ENCODE peak calls at places on chromosomes 4 and X, in five cellular contexts. C, J, Z, Y and B are unnamed samples.

GRCh38 chr4:36385951-36386561 is 104.6 kb downstream of the DTHD1 start:
- DNase-seq in C (no peak), J (no peak), Z (peak), Y (no peak), B (no peak)

GRCh38 chr4:157459789-157460188 is 239.3 kb downstream of the GRIA2 start:
- DNase-seq in C (no peak), J (peak), Z (no peak), Y (no peak), B (no peak)

GRCh38 chrX:20442597-20442996 is 175.9 kb upstream of the RPS6KA3 start:
- DNase-seq in C (peak), J (peak), Z (peak), Y (peak), B (peak)

GRCh38 chr4:152479428-152480026 is 56.4 kb downstream of the FBXW7 start:
- DNase-seq in C (no peak), J (peak), Z (no peak), Y (peak), B (no peak)

GRCh38 chrX:2325076-2325784 is 175.5 kb downstream of the DHRSX start:
- DNase-seq in C (no peak), J (no peak), Z (peak), Y (peak), B (peak)

GRCh38 chr4:21790437-21791029 is 158.0 kb downstream of the KCNIP4 start:
- DNase-seq in C (no peak), J (no peak), Z (no peak), Y (peak), B (no peak)

GRCh38 chr4:124278477-124278876 is 434.1 kb downstream of the ANKRD50 start:
- DNase-seq in C (no peak), J (peak), Z (no peak), Y (peak), B (no peak)

GRCh38 chr4:125979868-125980412 is 665.2 kb downstream of the FAT4 start:
- DNase-seq in C (no peak), J (no peak), Z (no peak), Y (peak), B (no peak)

GRCh38 chrX:19382500-19383145 is 38.9 kb downstream of the PDHA1 start:
- DNase-seq in C (no peak), J (peak), Z (peak), Y (no peak), B (peak)

GRCh38 chrX:106363214-106363613 is 195.1 kb downstream of the PWWP3B start:
- DNase-seq in C (no peak), J (no peak), Z (no peak), Y (no peak), B (no peak)

GRCh38 chrX:11531226-11531625 is 134.5 kb downstream of the ARHGAP6 start:
- DNase-seq in C (no peak), J (no peak), Z (no peak), Y (no peak), B (no peak)

GRCh38 chr4:128639586-128640270 is 169.8 kb upstream of the JADE1 start:
- DNase-seq in C (no peak), J (no peak), Z (no peak), Y (peak), B (no peak)

GRCh38 chr4:122992111-122992510 is 69.7 kb upstream of the NUDT6 start:
- DNase-seq in C (no peak), J (peak), Z (no peak), Y (peak), B (no peak)

GRCh38 chr4:3405176-3405575 is 36.6 kb upstream of the HGFAC start:
- DNase-seq in C (peak), J (no peak), Z (no peak), Y (no peak), B (no peak)

GRCh38 chr4:145451895-145452294 is 29.8 kb upstream of the SMAD1 start:
- DNase-seq in C (no peak), J (no peak), Z (no peak), Y (no peak), B (no peak)

GRCh38 chrX:49209434-49210251 is 9.7 kb upstream of the SYP start:
- DNase-seq in C (no peak), J (no peak), Z (no peak), Y (no peak), B (no peak)

GRCh38 chr4:37685211-37685725 is 908 bp downstream of the RELL1 start:
- DNase-seq in C (no peak), J (no peak), Z (peak), Y (peak), B (no peak)

GRCh38 chr4:99156992-99157391 is 12.9 kb upstream of the ADH4 start:
- DNase-seq in C (no peak), J (no peak), Z (no peak), Y (no peak), B (no peak)

GRCh38 chrX:65690057-65690855 is 22.8 kb downstream of the MSN start:
- DNase-seq in C (no peak), J (no peak), Z (no peak), Y (peak), B (no peak)

GRCh38 chr4:25358515-25359275 is 18.4 kb upstream of the ANAPC4 start:
- DNase-seq in C (no peak), J (peak), Z (peak), Y (no peak), B (peak)

GRCh38 chr4:39464886-39465501 is 6.1 kb downstream of the LIAS start:
- DNase-seq in C (no peak), J (peak), Z (no peak), Y (peak), B (no peak)

GRCh38 chrX:69313622-69314290 is 148.5 kb upstream of the PJA1 start:
- DNase-seq in C (no peak), J (no peak), Z (no peak), Y (no peak), B (peak)

GRCh38 chr4:52655505-52655904 is 3.6 kb downstream of the USP46 start:
- DNase-seq in C (no peak), J (no peak), Z (no peak), Y (no peak), B (no peak)

GRCh38 chr4:169253904-169254303 is 16.9 kb downstream of the SH3RF1 start:
- DNase-seq in C (no peak), J (no peak), Z (no peak), Y (peak), B (no peak)

GRCh38 chr4:169397762-169398161 is 127.0 kb upstream of the SH3RF1 start:
- DNase-seq in C (no peak), J (no peak), Z (no peak), Y (peak), B (no peak)

GRCh38 chr4:2823301-2823670 is 20.4 kb upstream of the ADD1 start:
- DNase-seq in C (peak), J (no peak), Z (no peak), Y (no peak), B (no peak)

GRCh38 chr4:8392591-8393190 is 47.8 kb downstream of the ACOX3 start:
- DNase-seq in C (no peak), J (no peak), Z (no peak), Y (no peak), B (no peak)

GRCh38 chr4:13176603-13177190 is 307.4 kb downstream of the RAB28 start:
- DNase-seq in C (no peak), J (no peak), Z (no peak), Y (no peak), B (no peak)

GRCh38 chr4:3789587-3789986 is 23.4 kb downstream of the ADRA2C start:
- DNase-seq in C (no peak), J (no peak), Z (no peak), Y (no peak), B (no peak)

GRCh38 chr4:141913928-141914327 is 277.5 kb downstream of the IL15 start:
- DNase-seq in C (no peak), J (no peak), Z (no peak), Y (no peak), B (no peak)

GRCh38 chrX:67781132-67781531 is 237.3 kb downstream of the AR start:
- DNase-seq in C (no peak), J (no peak), Z (no peak), Y (no peak), B (no peak)

GRCh38 chrX:53263597-53264094 is 17.7 kb downstream of the IQSEC2 start:
- DNase-seq in C (no peak), J (peak), Z (no peak), Y (peak), B (no peak)

GRCh38 chr4:10013722-10014121 is 7.6 kb downstream of the SLC2A9 start:
- DNase-seq in C (no peak), J (no peak), Z (peak), Y (no peak), B (peak)

GRCh38 chr4:90904018-90904417 is 776.8 kb downstream of the CCSER1 start:
- DNase-seq in C (no peak), J (no peak), Z (no peak), Y (no peak), B (no peak)

GRCh38 chr4:147201016-147201415 is 255.4 kb upstream of the TTC29 start:
- DNase-seq in C (no peak), J (no peak), Z (no peak), Y (peak), B (no peak)

GRCh38 chr4:147194107-147194506 is 248.4 kb upstream of the TTC29 start:
- DNase-seq in C (no peak), J (no peak), Z (no peak), Y (no peak), B (no peak)

GRCh38 chr4:147195386-147195785 is 249.7 kb upstream of the TTC29 start:
- DNase-seq in C (no peak), J (no peak), Z (no peak), Y (peak), B (no peak)

GRCh38 chr4:147194604-147195003 is 248.9 kb upstream of the TTC29 start:
- DNase-seq in C (no peak), J (no peak), Z (no peak), Y (no peak), B (no peak)

GRCh38 chr4:147198411-147199051 is 252.9 kb upstream of the TTC29 start:
- DNase-seq in C (no peak), J (no peak), Z (no peak), Y (peak), B (no peak)
- H3K27ac ChIP-seq in C (no peak), J (no peak), Z (no peak), Y (no peak), B (no peak)

GRCh38 chr4:185590982-185591381 is 55.7 kb upstream of the PDLIM3 start:
- DNase-seq in C (no peak), J (no peak), Z (no peak), Y (no peak), B (no peak)

GRCh38 chr4:185591679-185592141 is 56.4 kb upstream of the PDLIM3 start:
- DNase-seq in C (no peak), J (no peak), Z (no peak), Y (peak), B (no peak)

GRCh38 chr4:185589067-185589844 is 53.9 kb upstream of the PDLIM3 start:
- DNase-seq in C (no peak), J (no peak), Z (no peak), Y (peak), B (no peak)

GRCh38 chr4:185592438-185592837 is 57.1 kb upstream of the PDLIM3 start:
- DNase-seq in C (no peak), J (no peak), Z (no peak), Y (no peak), B (no peak)

DNA sequence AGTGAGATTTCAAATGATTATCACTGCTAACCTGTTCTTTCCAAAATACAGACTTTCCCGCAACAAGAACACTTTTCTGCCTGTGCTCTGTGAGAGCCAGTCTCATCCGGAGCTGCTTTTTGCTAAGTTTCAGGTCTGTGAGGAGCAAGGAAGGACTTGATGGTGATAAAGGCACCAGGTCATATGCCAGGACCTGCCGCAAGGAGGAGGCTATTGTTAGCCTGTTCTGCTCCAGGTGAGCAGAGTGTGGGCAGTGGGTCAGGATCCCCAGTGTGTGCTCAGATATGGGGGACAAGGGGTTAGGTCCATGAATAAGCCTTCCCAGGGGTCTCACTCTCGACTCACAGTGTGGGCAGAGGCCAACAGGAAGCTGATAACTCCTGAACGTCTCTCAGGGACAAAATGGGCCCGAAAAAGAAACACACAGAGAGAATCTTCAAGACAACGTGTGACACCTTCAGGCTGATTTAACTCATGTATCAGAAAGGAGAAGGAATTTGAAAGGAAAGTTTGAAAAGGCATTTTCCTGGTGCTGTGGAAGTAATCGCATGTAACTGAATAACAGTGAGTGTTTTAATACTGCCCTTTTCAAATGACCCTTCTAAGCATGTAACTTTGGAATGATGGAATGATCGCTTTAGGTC is 57.7 kb upstream of the PDLIM3 start:
- DNase-seq in C (no peak), J (no peak), Z (no peak), Y (no peak), B (no peak)
- H3K27ac ChIP-seq in C (no peak), J (no peak), Z (peak), Y (no peak), B (no peak)

GRCh38 chrX:78527263-78527662 is 131.9 kb downstream of the RTL3 start:
- DNase-seq in C (no peak), J (no peak), Z (no peak), Y (peak), B (no peak)

GRCh38 chrX:78532363-78532762 is 126.8 kb downstream of the RTL3 start:
- DNase-seq in C (no peak), J (no peak), Z (no peak), Y (no peak), B (no peak)

GRCh38 chrX:78522601-78523000 is 136.5 kb downstream of the RTL3 start:
- DNase-seq in C (no peak), J (no peak), Z (no peak), Y (no peak), B (no peak)

DNA sequence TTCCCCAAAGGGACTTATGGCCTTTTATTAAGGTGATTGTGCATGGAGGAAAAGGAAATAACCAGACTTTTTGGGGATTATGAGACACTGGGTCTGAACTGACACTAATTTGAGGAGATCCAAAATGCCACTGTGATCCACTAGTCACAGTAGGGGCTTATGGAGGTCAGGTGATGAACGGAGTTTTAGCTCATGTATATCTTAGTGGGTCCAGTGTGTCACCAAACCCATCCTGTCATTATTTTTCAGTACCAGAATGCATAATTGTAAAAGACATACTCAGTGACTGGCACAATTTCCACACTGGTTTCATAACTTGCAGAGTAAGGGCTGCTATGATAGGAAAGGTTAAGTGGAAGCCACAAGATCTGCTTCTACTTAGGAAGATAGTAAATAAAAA is 131.3 kb downstream of the RTL3 start:
- DNase-seq in C (no peak), J (no peak), Z (no peak), Y (no peak), B (no peak)
- H3K27ac ChIP-seq in C (no peak), J (no peak), Z (no peak), Y (peak), B (no peak)

GRCh38 chr4:81424336-81424735 is 47.4 kb downstream of the RASGEF1B start:
- DNase-seq in C (no peak), J (peak), Z (no peak), Y (no peak), B (no peak)
- H3K27ac ChIP-seq in C (peak), J (peak), Z (no peak), Y (no peak), B (no peak)

GRCh38 chr4:119526786-119527550 is 101.6 kb downstream of the PDE5A start:
- DNase-seq in C (no peak), J (no peak), Z (no peak), Y (peak), B (no peak)
- H3K27ac ChIP-seq in C (no peak), J (no peak), Z (peak), Y (peak), B (no peak)

GRCh38 chr4:16890651-16891050 is 7.8 kb downstream of the LDB2 start:
- DNase-seq in C (no peak), J (no peak), Z (no peak), Y (no peak), B (no peak)

GRCh38 chr4:16887887-16888286 is 10.6 kb downstream of the LDB2 start:
- DNase-seq in C (no peak), J (no peak), Z (no peak), Y (no peak), B (no peak)

GRCh38 chr4:16894406-16894805 is 4.0 kb downstream of the LDB2 start:
- DNase-seq in C (no peak), J (no peak), Z (no peak), Y (peak), B (no peak)

GRCh38 chr4:16893141-16893571 is 5.3 kb downstream of the LDB2 start:
- DNase-seq in C (no peak), J (no peak), Z (no peak), Y (peak), B (no peak)

DNA sequence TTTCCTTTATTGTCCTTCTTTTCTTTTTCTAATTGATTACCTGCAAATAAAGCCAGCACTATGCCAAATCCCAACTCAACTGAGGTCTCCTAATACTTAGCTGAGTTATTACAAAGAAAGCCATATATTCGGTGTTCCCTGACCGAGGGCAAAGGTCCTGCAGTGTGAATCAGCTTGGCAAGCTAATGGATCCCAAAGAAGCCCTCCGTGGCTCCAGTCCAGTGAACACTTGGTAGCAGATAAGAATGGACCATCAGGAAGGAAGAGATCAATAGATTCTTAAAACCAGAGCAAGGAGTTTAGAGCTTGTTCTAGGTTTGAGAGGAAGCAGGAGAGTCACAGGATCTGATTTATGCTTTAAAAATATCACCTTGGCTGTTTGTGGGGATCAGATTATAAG is 8.5 kb downstream of the LDB2 start:
- DNase-seq in C (no peak), J (no peak), Z (no peak), Y (no peak), B (no peak)
- H3K27ac ChIP-seq in C (no peak), J (no peak), Z (no peak), Y (no peak), B (no peak)

GRCh38 chr4:40581254-40582140 is 48.2 kb downstream of the RBM47 start:
- DNase-seq in C (no peak), J (no peak), Z (no peak), Y (no peak), B (no peak)
- H3K27ac ChIP-seq in C (no peak), J (no peak), Z (no peak), Y (no peak), B (no peak)